ENCODE peak calls at places on chromosomes 5 and 9, in ten cellular contexts. P, U, O, A, Q, Z, Y, M, D and V are unnamed samples.

GRCh38 chr5:14569948-14570691 is 11.5 kb upstream of the OTULINL start:
- DNase-seq in P (no peak), D (no peak), Q (no peak), A (no peak), U (no peak), Z (no peak), M (no peak), O (no peak), Y (no peak), V (no peak)

GRCh38 chr5:124157320-124157719 is 589.1 kb downstream of the ZNF608 start:
- DNase-seq in M (no peak), Y (no peak), U (no peak), A (peak; percentile 56), Z (no peak), O (no peak), P (no peak), D (no peak), Q (peak; percentile 8), V (no peak)

GRCh38 chr9:4691794-4692193 is 12.4 kb downstream of the CDC37L1 start:
- DNase-seq in U (no peak), Q (no peak), Y (peak; percentile 64), O (no peak), D (no peak), Z (no peak), P (no peak), M (no peak), A (no peak), V (peak; percentile 25)

GRCh38 chr5:52043137-52043536 is 659.9 kb downstream of the ISL1 start:
- DNase-seq in A (no peak), M (no peak), O (no peak), Q (no peak), Y (no peak), D (no peak), Z (no peak), P (no peak), U (no peak), V (no peak)

GRCh38 chr9:118568704-118569103 is 800.5 kb downstream of the BRINP1 start:
- DNase-seq in P (no peak), Y (no peak), A (no peak), O (no peak), Z (no peak), U (no peak), D (no peak), Q (no peak), M (no peak), V (no peak)

GRCh38 chr9:5696884-5697283 is 68.0 kb downstream of the RIC1 start:
- DNase-seq in A (no peak), U (no peak), O (no peak), D (no peak), Z (no peak), P (no peak), Y (no peak), M (no peak), Q (no peak), V (no peak)

GRCh38 chr9:82223442-82223841 is 234.9 kb downstream of the SPATA31D1 start:
- DNase-seq in U (no peak), Z (no peak), A (no peak), Y (peak; percentile 70), Q (no peak), O (no peak), M (no peak), P (no peak), D (no peak), V (no peak)

GRCh38 chr9:107548298-107549142 is 59.0 kb upstream of the KLF4 start:
- DNase-seq in A (peak; percentile 41), O (no peak), Y (peak; percentile 96), Q (peak; percentile 79), Z (no peak), M (no peak), U (no peak), P (no peak), D (no peak), V (peak; percentile 91)

GRCh38 chr9:20701058-20701457 is 17.0 kb downstream of the FOCAD start:
- DNase-seq in A (peak; percentile 60), Y (peak; percentile 20), P (no peak), D (peak; percentile 34), U (no peak), Z (no peak), Q (no peak), M (no peak), O (no peak), V (no peak)

GRCh38 chr9:125659954-125660353 is 47.1 kb downstream of the MAPKAP1 start:
- DNase-seq in P (no peak), Z (no peak), A (no peak), Q (no peak), U (no peak), M (no peak), Y (peak; percentile 65), D (no peak), O (no peak), V (peak; percentile 75)

GRCh38 chr9:83154821-83155220 is 91.9 kb upstream of the RASEF start:
- DNase-seq in D (no peak), Y (no peak), M (no peak), P (no peak), O (no peak), U (no peak), Z (no peak), Q (no peak), A (no peak), V (peak; percentile 22)

GRCh38 chr9:78676009-78676408 is 379.1 kb downstream of the PSAT1 start:
- DNase-seq in M (no peak), P (no peak), Y (peak; percentile 5), U (no peak), Q (no peak), D (no peak), A (no peak), O (no peak), Z (no peak), V (no peak)

GRCh38 chr9:136865768-136866103 is 372 bp downstream of the EDF1 start:
- DNase-seq in D (no peak), P (peak; percentile 79), O (peak; percentile 39), U (no peak), Q (no peak), Z (no peak), Y (no peak), A (no peak), M (no peak), V (no peak)

GRCh38 chr5:67805666-67806348 is 409.7 kb upstream of the PIK3R1 start:
- DNase-seq in Y (no peak), U (no peak), M (no peak), O (no peak), A (no peak), P (no peak), Q (no peak), D (peak; percentile 30), Z (peak; percentile 54), V (no peak)

GRCh38 chr9:70868044-70868443 is 253.4 kb downstream of the TRPM3 start:
- DNase-seq in Q (no peak), M (no peak), U (no peak), D (no peak), Y (no peak), P (no peak), A (no peak), O (no peak), Z (no peak), V (no peak)

GRCh38 chr5:90590-91547 is 1.1 kb upstream of the PLEKHG4B start:
- DNase-seq in Q (no peak), U (no peak), Y (peak; percentile 23), Z (peak; percentile 79), P (no peak), O (peak; percentile 45), D (peak; percentile 49), M (no peak), A (no peak), V (no peak)

GRCh38 chr9:70120834-70121510 is 77.3 kb downstream of the MAMDC2 start:
- DNase-seq in M (no peak), P (no peak), A (no peak), Y (peak; percentile 87), Q (no peak), Z (no peak), D (no peak), O (no peak), U (peak; percentile 76), V (peak; percentile 92)

GRCh38 chr9:37309136-37309535 is 113.4 kb upstream of the GRHPR start:
- DNase-seq in Q (peak; percentile 32), Z (no peak), M (no peak), P (no peak), A (no peak), U (no peak), D (no peak), O (peak; percentile 65), Y (peak; percentile 6), V (no peak)

GRCh38 chr9:34553511-34554021 is 30.8 kb upstream of the ENHO start:
- DNase-seq in A (no peak), O (no peak), Z (no peak), U (no peak), M (no peak), P (peak; percentile 44), D (no peak), Y (no peak), Q (no peak), V (no peak)

GRCh38 chr5:163385276-163385675 is 52.1 kb upstream of the CCNG1 start:
- DNase-seq in D (no peak), Z (no peak), U (peak; percentile 14), M (no peak), Y (peak; percentile 96), O (no peak), P (no peak), Q (no peak), A (peak; percentile 56), V (peak; percentile 69)

GRCh38 chr5:73417307-73418035 is 31.1 kb downstream of the FOXD1 start:
- DNase-seq in Q (no peak), O (no peak), U (no peak), P (no peak), Z (no peak), M (no peak), A (peak; percentile 32), D (no peak), Y (no peak), V (peak; percentile 37)

GRCh38 chr9:123775885-123776284 is 154.0 kb downstream of the DENND1A start:
- DNase-seq in D (no peak), Q (no peak), A (no peak), M (no peak), U (no peak), O (no peak), P (no peak), Z (no peak), Y (no peak), V (no peak)

GRCh38 chr5:154118385-154118784 is 72.1 kb upstream of the GALNT10 start:
- DNase-seq in Z (no peak), O (no peak), D (no peak), Y (no peak), U (no peak), A (no peak), P (no peak), Q (no peak), M (no peak), V (no peak)

GRCh38 chr5:147935032-147935431 is 28.7 kb upstream of the C5orf46 start:
- DNase-seq in M (no peak), O (peak; percentile 82), A (peak; percentile 69), Q (peak; percentile 63), D (peak; percentile 29), U (no peak), Z (no peak), Y (peak; percentile 63), P (no peak), V (no peak)

GRCh38 chr9:21875893-21876292 is 73.5 kb downstream of the MTAP start:
- DNase-seq in M (no peak), Q (no peak), A (no peak), U (no peak), O (no peak), Y (no peak), Z (no peak), P (no peak), D (no peak), V (no peak)

GRCh38 chr5:82512025-82512424 is 233.9 kb upstream of the RPS23 start:
- DNase-seq in A (no peak), O (no peak), Z (no peak), U (no peak), P (no peak), Y (peak; percentile 9), D (no peak), Q (no peak), M (no peak), V (no peak)

GRCh38 chr5:173290477-173291131 is 37.6 kb downstream of the STC2 start:
- DNase-seq in Y (peak; percentile 67), M (no peak), A (no peak), D (no peak), Q (no peak), O (no peak), Z (no peak), U (no peak), P (no peak), V (no peak)

GRCh38 chr9:16640649-16641048 is 229.8 kb downstream of the BNC2 start:
- DNase-seq in Z (no peak), O (peak; percentile 72), Q (no peak), Y (peak; percentile 37), D (no peak), M (no peak), A (no peak), U (no peak), P (no peak), V (no peak)